ENCODE peak calls at places on chromosomes 2 and 18, in four cellular contexts. O, G, H and W are unnamed samples.

GRCh38 chr2:73611193-73611592 is 31.0 kb downstream of the NAT8 start:
- DNase-seq in G (no peak), H (no peak), O (no peak), W (no peak)

GRCh38 chr2:218010116-218010837 is 7.5 kb upstream of the TNS1 start:
- DNase-seq in O (peak), G (no peak), H (no peak), W (peak)

GRCh38 chr2:98730851-98731708 is at the start of gene MGAT4A:
- DNase-seq in H (peak), O (peak), G (no peak), W (peak)

GRCh38 chr2:44778671-44779476 is 162.6 kb upstream of the SIX3 start:
- DNase-seq in H (no peak), O (no peak), G (no peak), W (no peak)

GRCh38 chr18:76476665-76477561 is 18.1 kb downstream of the ZNF516 start:
- DNase-seq in O (no peak), G (peak), H (no peak), W (no peak)

GRCh38 chr2:72150961-72151356 is 3.3 kb upstream of the CYP26B1 start:
- DNase-seq in H (peak), O (no peak), G (no peak), W (peak)

GRCh38 chr2:96254592-96254991 is 11.2 kb downstream of the TMEM127 start:
- DNase-seq in H (peak), O (no peak), G (no peak), W (no peak)

GRCh38 chr2:79428745-79429144 is 84.1 kb upstream of the CTNNA2 start:
- DNase-seq in O (no peak), H (no peak), G (no peak), W (no peak)

GRCh38 chr2:63040586-63040985 is 10.0 kb upstream of the OTX1 start:
- DNase-seq in O (no peak), G (no peak), H (no peak), W (no peak)

GRCh38 chr2:237574894-237575868 is 8.8 kb downstream of the PRLH start:
- DNase-seq in O (no peak), H (peak), G (no peak), W (no peak)

GRCh38 chr2:117272975-117273671 is 541.4 kb upstream of the DDX18 start:
- DNase-seq in H (no peak), O (no peak), G (no peak), W (no peak)

GRCh38 chr2:233314180-233314579 is 6.6 kb downstream of the SAG start:
- DNase-seq in G (no peak), H (no peak), O (no peak), W (no peak)

GRCh38 chr2:63300835-63301234 is 250.2 kb downstream of the OTX1 start:
- DNase-seq in H (no peak), O (no peak), G (no peak), W (no peak)

GRCh38 chr2:219155054-219155644 is 5.5 kb downstream of the NHEJ1 start:
- DNase-seq in G (peak), H (peak), O (no peak), W (peak)
- TF ChIP-seq CTCF in G (peak), H (peak), O (peak), W (peak)

GRCh38 chr2:219625179-219625578 is 2.3 kb upstream of the SLC4A3 start:
- DNase-seq in O (no peak), H (no peak), G (no peak), W (no peak)
- H3K27ac ChIP-seq in O (no peak), H (peak), G (no peak), W (no peak)

GRCh38 chr2:191363267-191363666 is 118.1 kb downstream of the MYO1B start:
- DNase-seq in H (no peak), G (no peak), O (no peak), W (no peak)

GRCh38 chr2:191366199-191366598 is 121.0 kb downstream of the MYO1B start:
- DNase-seq in H (no peak), G (peak), O (no peak), W (no peak)

GRCh38 chr2:191365089-191365488 is 119.9 kb downstream of the MYO1B start:
- DNase-seq in O (no peak), H (no peak), G (no peak), W (no peak)

GRCh38 chr2:191374366-191374765 is 129.2 kb downstream of the MYO1B start:
- DNase-seq in G (no peak), O (no peak), H (no peak), W (no peak)

DNA sequence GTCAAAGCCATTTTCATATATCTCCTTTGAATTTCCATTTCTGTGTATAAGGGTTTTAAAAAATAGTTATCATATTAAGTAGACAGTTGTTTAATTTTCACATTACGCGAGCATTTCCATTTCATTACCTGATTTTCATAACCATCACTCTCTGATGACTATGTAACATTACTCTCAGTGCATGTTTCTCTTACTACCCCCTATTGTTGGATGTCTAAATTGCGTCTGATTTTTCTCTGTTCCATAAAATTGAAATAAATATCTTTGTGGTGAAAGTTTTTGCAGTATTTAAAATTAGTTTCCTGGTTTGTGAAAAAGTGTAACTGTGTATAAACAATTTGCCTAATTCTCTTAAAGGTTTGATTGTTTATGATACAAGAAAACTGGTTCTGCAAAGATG is 123.8 kb downstream of the MYO1B start:
- DNase-seq in H (no peak), O (no peak), G (no peak), W (no peak)
- TF ChIP-seq CTCF in H (peak), O (no peak), G (peak), W (no peak)

GRCh38 chr2:132760971-132761370 is 91.0 kb upstream of the LYPD1 start:
- DNase-seq in O (no peak), H (no peak), G (no peak), W (no peak)

GRCh38 chr2:132772344-132772743 is 102.3 kb upstream of the LYPD1 start:
- DNase-seq in G (no peak), H (no peak), O (no peak), W (no peak)

GRCh38 chr2:132761437-132761836 is 91.4 kb upstream of the LYPD1 start:
- DNase-seq in G (no peak), O (no peak), H (no peak), W (no peak)

GRCh38 chr2:132766573-132766972 is 96.6 kb upstream of the LYPD1 start:
- DNase-seq in G (no peak), H (no peak), O (no peak), W (no peak)
- H3K27ac ChIP-seq in G (no peak), H (no peak), O (no peak), W (no peak)

GRCh38 chr18:31740180-31740579 is 20.5 kb downstream of the SLC25A52 start:
- DNase-seq in H (no peak), O (no peak), G (no peak), W (no peak)
- TF ChIP-seq CTCF in H (no peak), O (no peak), G (no peak), W (no peak)

GRCh38 chr2:68491582-68491981 is 24.2 kb downstream of the APLF start:
- DNase-seq in H (no peak), O (no peak), G (no peak), W (no peak)
- H3K27ac ChIP-seq in H (no peak), O (no peak), G (no peak), W (no peak)

DNA sequence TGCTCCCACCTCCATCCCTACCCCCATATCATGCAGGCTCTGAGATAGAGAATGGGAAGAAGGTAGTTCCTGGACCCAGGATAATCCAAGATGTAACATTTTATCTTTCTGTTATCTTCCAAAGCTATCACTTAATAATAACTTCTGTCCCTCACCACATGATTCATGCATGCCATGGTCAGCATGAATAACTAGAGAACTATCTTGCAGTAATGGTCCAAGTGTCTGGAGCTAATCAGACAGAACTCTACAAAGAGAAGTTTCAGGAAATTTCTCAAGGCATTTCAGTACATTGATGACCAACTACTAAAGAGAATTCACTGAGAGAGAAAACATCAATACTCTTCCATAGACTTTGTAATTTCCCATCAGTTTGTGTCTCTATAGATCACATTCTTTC is 1469.7 kb upstream of the PIK3C3 start:
- DNase-seq in O (no peak), H (no peak), G (peak), W (no peak)
- TF ChIP-seq CTCF in O (no peak), H (no peak), G (no peak), W (no peak)